ENCODE peak calls at places on chromosomes 7 and 10, in eight cellular contexts. G is Karpas-422; Z is psoas muscle; F is CD8-positive, alpha-beta memory T cell; M is suprapubic skin; O is ovary; Q is mucosa of descending colon; K is fibroblast of lung. A is an unnamed sample.
A peak's percentile ranks its signal among the peaks of the same experiment; 100 is the strongest.

GRCh38 chr10:112374724-112375541 is 1.0 kb downstream of the ACSL5 start:
- DNase-seq in G (peak; percentile 68), Z (no peak), F (peak; percentile 28), M (no peak), O (no peak), Q (peak; percentile 26), K (no peak), A (peak; percentile 12)

GRCh38 chr7:122578350-122578749 is 120.6 kb downstream of the RNF133 start:
- DNase-seq in G (no peak), Z (no peak), F (no peak), M (no peak), O (no peak), Q (no peak), K (no peak), A (no peak)

GRCh38 chr7:90579181-90579688 is 16.9 kb upstream of the CDK14 start:
- DNase-seq in G (no peak), Z (no peak), F (no peak), M (no peak), O (no peak), Q (no peak), K (peak; percentile 99), A (no peak)

GRCh38 chr7:103048833-103049232 is 25.8 kb downstream of the FBXL13 start:
- DNase-seq in G (no peak), Z (no peak), F (no peak), M (no peak), O (no peak), Q (no peak), K (peak; percentile 34), A (no peak)

GRCh38 chr10:85532821-85533220 is 833.8 kb downstream of the GRID1 start:
- DNase-seq in G (no peak), Z (no peak), F (no peak), M (no peak), O (no peak), Q (no peak), K (no peak), A (no peak)

GRCh38 chr7:988426-988911 is 5.5 kb downstream of the CYP2W1 start:
- DNase-seq in G (no peak), Z (no peak), F (no peak), M (no peak), O (no peak), Q (peak; percentile 55), K (peak; percentile 39), A (no peak)

GRCh38 chr7:92343719-92344118 is 97.9 kb downstream of the ANKIB1 start:
- DNase-seq in G (no peak), Z (no peak), F (no peak), M (no peak), O (no peak), Q (no peak), K (no peak), A (no peak)

GRCh38 chr10:95655571-95656290 is 780 bp downstream of the ALDH18A1 start:
- DNase-seq in G (peak; percentile 49), Z (no peak), F (peak; percentile 20), M (peak; percentile 80), O (no peak), Q (peak; percentile 22), K (peak; percentile 51), A (peak; percentile 24)

GRCh38 chr10:99393683-99394082 is 36.7 kb downstream of the GOT1 start:
- DNase-seq in G (no peak), Z (no peak), F (no peak), M (no peak), O (no peak), Q (no peak), K (no peak), A (no peak)

GRCh38 chr7:44867073-44867990 is 18.0 kb downstream of the PURB start:
- DNase-seq in G (no peak), Z (no peak), F (no peak), M (no peak), O (no peak), Q (no peak), K (peak; percentile 91), A (no peak)

GRCh38 chr7:82729172-82730030 is 285.8 kb upstream of the CACNA2D1 start:
- DNase-seq in G (peak; percentile 68), Z (no peak), F (peak; percentile 8), M (no peak), O (no peak), Q (peak; percentile 36), K (peak; percentile 39), A (peak; percentile 11)

GRCh38 chr7:13231216-13231615 is 543.8 kb downstream of the ARL4A start:
- DNase-seq in G (no peak), Z (no peak), F (no peak), M (no peak), O (no peak), Q (no peak), K (no peak), A (no peak)

GRCh38 chr10:60960031-60960430 is 16.0 kb upstream of the RHOBTB1 start:
- DNase-seq in G (no peak), Z (no peak), F (no peak), M (no peak), O (no peak), Q (no peak), K (no peak), A (no peak)

GRCh38 chr10:484441-484924 is 205.0 kb downstream of the DIP2C start:
- DNase-seq in G (no peak), Z (peak; percentile 70), F (peak; percentile 33), M (no peak), O (no peak), Q (peak; percentile 21), K (peak; percentile 62), A (no peak)

GRCh38 chr7:158062661-158063060 is 525.0 kb downstream of the PTPRN2 start:
- DNase-seq in G (no peak), Z (no peak), F (no peak), M (no peak), O (no peak), Q (no peak), K (no peak), A (no peak)

GRCh38 chr7:77247206-77247850 is 47.7 kb upstream of the FGL2 start:
- DNase-seq in G (peak; percentile 94), Z (peak; percentile 74), F (peak; percentile 75), M (peak; percentile 85), O (peak; percentile 47), Q (peak; percentile 97), K (peak; percentile 54), A (peak; percentile 81)

GRCh38 chr7:54292171-54292925 is 249.8 kb upstream of the VSTM2A start:
- DNase-seq in G (no peak), Z (no peak), F (no peak), M (no peak), O (no peak), Q (no peak), K (no peak), A (no peak)

GRCh38 chr10:93095225-93095624 is 21.5 kb downstream of the CYP26A1 start:
- DNase-seq in G (no peak), Z (no peak), F (no peak), M (no peak), O (no peak), Q (no peak), K (no peak), A (no peak)

GRCh38 chr7:142813262-142813661 is 41.6 kb upstream of the EPHB6 start:
- DNase-seq in G (no peak), Z (no peak), F (no peak), M (no peak), O (no peak), Q (no peak), K (peak; percentile 86), A (no peak)

GRCh38 chr7:111362660-111363059 is 199.6 kb downstream of the IMMP2L start:
- DNase-seq in G (no peak), Z (no peak), F (no peak), M (no peak), O (no peak), Q (no peak), K (peak; percentile 60), A (no peak)

GRCh38 chr10:29119374-29119773 is 169.5 kb upstream of the LYZL1 start:
- DNase-seq in G (peak; percentile 64), Z (no peak), F (no peak), M (no peak), O (peak; percentile 57), Q (peak; percentile 86), K (no peak), A (no peak)

GRCh38 chr7:42107484-42107883 is 129.5 kb downstream of the GLI3 start:
- DNase-seq in G (no peak), Z (no peak), F (no peak), M (no peak), O (no peak), Q (no peak), K (peak; percentile 40), A (no peak)

DNA sequence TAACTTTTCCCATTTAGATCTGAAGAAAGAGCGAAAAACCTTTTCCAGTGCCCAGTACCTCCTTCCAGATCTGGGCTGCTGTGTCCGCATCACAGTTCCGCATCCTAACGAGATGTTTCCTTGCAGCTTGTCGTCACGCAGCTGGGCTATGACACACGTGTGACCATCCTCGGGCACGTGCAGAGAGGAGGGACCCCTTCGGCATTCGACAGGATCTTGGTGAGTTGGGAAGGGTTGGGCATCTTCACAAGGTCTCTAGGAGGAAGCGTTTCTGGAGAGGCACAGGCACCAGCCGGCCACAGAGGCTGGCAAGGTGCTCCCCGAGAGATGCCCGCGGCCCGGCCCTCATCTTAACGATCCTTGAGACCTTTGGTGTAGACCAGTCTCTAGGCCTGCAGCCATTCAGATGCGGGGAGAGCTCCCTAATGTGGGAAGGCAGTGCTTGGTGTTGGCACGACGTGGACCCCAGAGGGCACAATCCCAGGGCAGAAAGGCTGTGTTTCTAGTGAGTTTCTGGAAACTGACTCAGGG is 41.3 kb downstream of the PFKP start:
- DNase-seq in G (no peak), Z (no peak), F (no peak), M (no peak), O (no peak), Q (no peak), K (no peak), A (no peak)
- H3K4me1 ChIP-seq in G (no peaks in the 10 kb centered on the region), Z (peaks cover 36% of the 10 kb centered on the region), F (no peaks in the 10 kb centered on the region), M (peaks cover 13% of the 10 kb centered on the region), O (no peaks in the 10 kb centered on the region), Q (no peaks in the 10 kb centered on the region), K (no peaks in the 10 kb centered on the region), A (no peaks in the 10 kb centered on the region)

GRCh38 chr10:43868362-43868672 is 219.6 kb upstream of the ZNF32 start:
- DNase-seq in G (no peak), Z (no peak), F (no peak), M (no peak), O (no peak), Q (no peak), K (no peak), A (no peak)
- H3K36me3 ChIP-seq in G (no peaks in the 10 kb centered on the region), Z (no peaks in the 10 kb centered on the region), F (no peaks in the 10 kb centered on the region), M (no peaks in the 10 kb centered on the region), O (no peaks in the 10 kb centered on the region), Q (no peaks in the 10 kb centered on the region), K (no peaks in the 10 kb centered on the region), A (no peaks in the 10 kb centered on the region)

GRCh38 chr10:6300784-6301180 is 98.0 kb downstream of the PFKFB3 start:
- DNase-seq in G (no peak), Z (no peak), F (no peak), M (no peak), O (no peak), Q (no peak), K (no peak), A (no peak)
- H3K4me1 ChIP-seq in G (peaks cover 23% of the 10 kb centered on the region), Z (no peaks in the 10 kb centered on the region), F (peaks cover 16% of the 10 kb centered on the region), M (peaks cover 41% of the 10 kb centered on the region), O (no peaks in the 10 kb centered on the region), Q (peaks cover 11% of the 10 kb centered on the region), K (no peaks in the 10 kb centered on the region), A (peaks cover 7% of the 10 kb centered on the region)

DNA sequence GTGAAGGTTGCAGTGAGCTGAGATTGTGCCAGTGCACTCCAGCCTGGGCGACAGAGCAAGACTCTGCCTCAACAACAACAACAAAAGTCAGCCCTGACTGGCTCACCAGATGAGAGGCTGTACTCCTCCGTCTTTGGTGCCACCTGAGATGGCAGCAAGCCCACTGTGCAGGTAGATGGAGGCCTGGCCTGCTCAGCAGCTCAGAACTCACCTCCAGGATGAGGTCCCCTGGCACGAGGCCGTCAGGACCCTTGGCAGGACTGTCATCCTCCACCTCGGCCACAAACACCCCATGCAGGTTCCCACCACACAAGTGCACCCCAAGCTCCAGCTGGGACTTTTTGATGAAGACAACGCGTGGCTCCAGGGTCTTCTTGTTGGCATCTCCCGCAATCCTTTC is 117.2 kb downstream of the DLG5 start:
- DNase-seq in G (no peak), Z (no peak), F (no peak), M (no peak), O (no peak), Q (no peak), K (no peak), A (no peak)
- H3K36me3 ChIP-seq in G (no peaks in the 10 kb centered on the region), Z (peaks cover 100% of the 10 kb centered on the region), F (no peaks in the 10 kb centered on the region), M (peaks cover 96% of the 10 kb centered on the region), O (no peaks in the 10 kb centered on the region), Q (no peaks in the 10 kb centered on the region), K (peaks cover 19% of the 10 kb centered on the region), A (no peaks in the 10 kb centered on the region)